ENCODE peak calls at places on chromosomes 1 and 21, in ten cellular contexts. One of them, this sample, is unnamed.

GRCh38 chr1:164602142-164602429 is 43.1 kb downstream of the PBX1 start:
- DNase-seq in amygdala: no peak
- DNase-seq in ELR: no peak
- DNase-seq in Peyer's patch: peak; percentile 72
- DNase-seq in stimulated activated CD4-positive, alpha-beta T cell treated with anti-CD3 and anti-CD28 coated beads, Interleukin-4, amount 100 ng/mL, for 1 hour: no peak
- DNase-seq in cardiac fibroblast: no peak
- DNase-seq in HuH-7: no peak
- DNase-seq in brain microvascular endothelial cell: no peak
- DNase-seq in GM03348: no peak
- DNase-seq in activated CD8-positive, alpha-beta memory T cell treated with anti-CD3 and anti-CD28 coated beads, Interleukin-2, amount 50 U/mL, for 4 hours: no peak
- DNase-seq in this sample: no peak

GRCh38 chr1:39395357-39395831 is 96.0 kb upstream of the BMP8A start:
- DNase-seq in activated CD8-positive, alpha-beta memory T cell treated with anti-CD3 and anti-CD28 coated beads, Interleukin-2, amount 50 U/mL, for 4 hours: no peak
- DNase-seq in HuH-7: no peak
- DNase-seq in ELR: peak; percentile 86
- DNase-seq in GM03348: peak; percentile 85
- DNase-seq in cardiac fibroblast: peak; percentile 85
- DNase-seq in amygdala: no peak
- DNase-seq in brain microvascular endothelial cell: peak; percentile 82
- DNase-seq in stimulated activated CD4-positive, alpha-beta T cell treated with anti-CD3 and anti-CD28 coated beads, Interleukin-4, amount 100 ng/mL, for 1 hour: no peak
- DNase-seq in Peyer's patch: no peak
- DNase-seq in this sample: peak; percentile 85

GRCh38 chr1:38835230-38835827 is 24.2 kb downstream of the RRAGC start:
- DNase-seq in Peyer's patch: peak; percentile 55
- DNase-seq in stimulated activated CD4-positive, alpha-beta T cell treated with anti-CD3 and anti-CD28 coated beads, Interleukin-4, amount 100 ng/mL, for 1 hour: no peak
- DNase-seq in brain microvascular endothelial cell: peak; percentile 78
- DNase-seq in activated CD8-positive, alpha-beta memory T cell treated with anti-CD3 and anti-CD28 coated beads, Interleukin-2, amount 50 U/mL, for 4 hours: peak; percentile 26
- DNase-seq in cardiac fibroblast: peak; percentile 93
- DNase-seq in HuH-7: peak; percentile 60
- DNase-seq in ELR: peak; percentile 84
- DNase-seq in GM03348: peak; percentile 79
- DNase-seq in amygdala: no peak
- DNase-seq in this sample: peak; percentile 70

GRCh38 chr1:37574834-37575479 is 18.2 kb downstream of the DNALI1 start:
- DNase-seq in ELR: peak; percentile 89
- DNase-seq in HuH-7: no peak
- DNase-seq in GM03348: peak; percentile 60
- DNase-seq in amygdala: no peak
- DNase-seq in cardiac fibroblast: peak; percentile 70
- DNase-seq in stimulated activated CD4-positive, alpha-beta T cell treated with anti-CD3 and anti-CD28 coated beads, Interleukin-4, amount 100 ng/mL, for 1 hour: no peak
- DNase-seq in Peyer's patch: no peak
- DNase-seq in brain microvascular endothelial cell: peak; percentile 38
- DNase-seq in activated CD8-positive, alpha-beta memory T cell treated with anti-CD3 and anti-CD28 coated beads, Interleukin-2, amount 50 U/mL, for 4 hours: no peak
- DNase-seq in this sample: peak; percentile 88

GRCh38 chr21:46323227-46323709 is 402 bp downstream of the C21orf58 start:
- DNase-seq in Peyer's patch: no peak
- DNase-seq in stimulated activated CD4-positive, alpha-beta T cell treated with anti-CD3 and anti-CD28 coated beads, Interleukin-4, amount 100 ng/mL, for 1 hour: peak; percentile 6
- DNase-seq in ELR: peak; percentile 44
- DNase-seq in HuH-7: no peak
- DNase-seq in cardiac fibroblast: peak; percentile 29
- DNase-seq in amygdala: no peak
- DNase-seq in GM03348: peak; percentile 20
- DNase-seq in activated CD8-positive, alpha-beta memory T cell treated with anti-CD3 and anti-CD28 coated beads, Interleukin-2, amount 50 U/mL, for 4 hours: no peak
- DNase-seq in brain microvascular endothelial cell: no peak
- DNase-seq in this sample: no peak

GRCh38 chr1:30744060-30744756 is 13.4 kb downstream of the LAPTM5 start:
- DNase-seq in ELR: no peak
- DNase-seq in HuH-7: no peak
- DNase-seq in activated CD8-positive, alpha-beta memory T cell treated with anti-CD3 and anti-CD28 coated beads, Interleukin-2, amount 50 U/mL, for 4 hours: no peak
- DNase-seq in stimulated activated CD4-positive, alpha-beta T cell treated with anti-CD3 and anti-CD28 coated beads, Interleukin-4, amount 100 ng/mL, for 1 hour: no peak
- DNase-seq in Peyer's patch: peak; percentile 82
- DNase-seq in GM03348: no peak
- DNase-seq in cardiac fibroblast: peak; percentile 13
- DNase-seq in brain microvascular endothelial cell: no peak
- DNase-seq in amygdala: no peak
- DNase-seq in this sample: peak; percentile 63

GRCh38 chr1:6927626-6928025 is 142.4 kb downstream of the CAMTA1 start:
- DNase-seq in amygdala: no peak
- DNase-seq in GM03348: no peak
- DNase-seq in Peyer's patch: no peak
- DNase-seq in HuH-7: no peak
- DNase-seq in stimulated activated CD4-positive, alpha-beta T cell treated with anti-CD3 and anti-CD28 coated beads, Interleukin-4, amount 100 ng/mL, for 1 hour: no peak
- DNase-seq in ELR: no peak
- DNase-seq in cardiac fibroblast: no peak
- DNase-seq in brain microvascular endothelial cell: no peak
- DNase-seq in activated CD8-positive, alpha-beta memory T cell treated with anti-CD3 and anti-CD28 coated beads, Interleukin-2, amount 50 U/mL, for 4 hours: no peak
- DNase-seq in this sample: no peak

GRCh38 chr1:90783181-90783580 is 66.1 kb upstream of the BARHL2 start:
- DNase-seq in amygdala: no peak
- DNase-seq in cardiac fibroblast: no peak
- DNase-seq in brain microvascular endothelial cell: no peak
- DNase-seq in activated CD8-positive, alpha-beta memory T cell treated with anti-CD3 and anti-CD28 coated beads, Interleukin-2, amount 50 U/mL, for 4 hours: no peak
- DNase-seq in Peyer's patch: no peak
- DNase-seq in GM03348: no peak
- DNase-seq in stimulated activated CD4-positive, alpha-beta T cell treated with anti-CD3 and anti-CD28 coated beads, Interleukin-4, amount 100 ng/mL, for 1 hour: no peak
- DNase-seq in ELR: no peak
- DNase-seq in HuH-7: no peak
- DNase-seq in this sample: no peak

GRCh38 chr1:37513795-37514349 is 694 bp downstream of the MEAF6 start:
- DNase-seq in Peyer's patch: peak; percentile 64
- DNase-seq in ELR: peak; percentile 45
- DNase-seq in GM03348: peak; percentile 40
- DNase-seq in amygdala: peak; percentile 14
- DNase-seq in activated CD8-positive, alpha-beta memory T cell treated with anti-CD3 and anti-CD28 coated beads, Interleukin-2, amount 50 U/mL, for 4 hours: peak; percentile 65
- DNase-seq in brain microvascular endothelial cell: peak; percentile 4
- DNase-seq in HuH-7: peak; percentile 43
- DNase-seq in cardiac fibroblast: peak; percentile 24
- DNase-seq in stimulated activated CD4-positive, alpha-beta T cell treated with anti-CD3 and anti-CD28 coated beads, Interleukin-4, amount 100 ng/mL, for 1 hour: peak; percentile 65
- DNase-seq in this sample: no peak

GRCh38 chr1:205435904-205436573 is 14.2 kb upstream of the LEMD1 start:
- DNase-seq in activated CD8-positive, alpha-beta memory T cell treated with anti-CD3 and anti-CD28 coated beads, Interleukin-2, amount 50 U/mL, for 4 hours: no peak
- DNase-seq in GM03348: no peak
- DNase-seq in HuH-7: no peak
- DNase-seq in amygdala: peak; percentile 24
- DNase-seq in Peyer's patch: peak; percentile 30
- DNase-seq in ELR: no peak
- DNase-seq in brain microvascular endothelial cell: no peak
- DNase-seq in cardiac fibroblast: no peak
- DNase-seq in stimulated activated CD4-positive, alpha-beta T cell treated with anti-CD3 and anti-CD28 coated beads, Interleukin-4, amount 100 ng/mL, for 1 hour: no peak
- DNase-seq in this sample: no peak

GRCh38 chr21:35593000-35593502 is 467.3 kb downstream of the SETD4 start:
- DNase-seq in Peyer's patch: no peak
- DNase-seq in ELR: peak; percentile 44
- DNase-seq in cardiac fibroblast: peak; percentile 60
- DNase-seq in amygdala: no peak
- DNase-seq in stimulated activated CD4-positive, alpha-beta T cell treated with anti-CD3 and anti-CD28 coated beads, Interleukin-4, amount 100 ng/mL, for 1 hour: no peak
- DNase-seq in brain microvascular endothelial cell: peak; percentile 48
- DNase-seq in activated CD8-positive, alpha-beta memory T cell treated with anti-CD3 and anti-CD28 coated beads, Interleukin-2, amount 50 U/mL, for 4 hours: no peak
- DNase-seq in GM03348: peak; percentile 26
- DNase-seq in HuH-7: no peak
- DNase-seq in this sample: peak; percentile 40

GRCh38 chr1:94314222-94314858 is 77.0 kb upstream of the ARHGAP29 start:
- DNase-seq in cardiac fibroblast: no peak
- DNase-seq in stimulated activated CD4-positive, alpha-beta T cell treated with anti-CD3 and anti-CD28 coated beads, Interleukin-4, amount 100 ng/mL, for 1 hour: no peak
- DNase-seq in amygdala: no peak
- DNase-seq in GM03348: no peak
- DNase-seq in brain microvascular endothelial cell: no peak
- DNase-seq in HuH-7: no peak
- DNase-seq in activated CD8-positive, alpha-beta memory T cell treated with anti-CD3 and anti-CD28 coated beads, Interleukin-2, amount 50 U/mL, for 4 hours: no peak
- DNase-seq in Peyer's patch: no peak
- DNase-seq in ELR: no peak
- DNase-seq in this sample: no peak

GRCh38 chr1:41492341-41492848 is 7.9 kb upstream of the EDN2 start:
- DNase-seq in amygdala: no peak
- DNase-seq in activated CD8-positive, alpha-beta memory T cell treated with anti-CD3 and anti-CD28 coated beads, Interleukin-2, amount 50 U/mL, for 4 hours: no peak
- DNase-seq in GM03348: no peak
- DNase-seq in brain microvascular endothelial cell: no peak
- DNase-seq in stimulated activated CD4-positive, alpha-beta T cell treated with anti-CD3 and anti-CD28 coated beads, Interleukin-4, amount 100 ng/mL, for 1 hour: peak; percentile 48
- DNase-seq in ELR: peak; percentile 60
- DNase-seq in cardiac fibroblast: peak; percentile 65
- DNase-seq in Peyer's patch: peak; percentile 71
- DNase-seq in HuH-7: peak; percentile 75
- DNase-seq in this sample: no peak

GRCh38 chr1:220219136-220219442 is 53.2 kb downstream of the RAB3GAP2 start:
- DNase-seq in HuH-7: no peak
- DNase-seq in Peyer's patch: no peak
- DNase-seq in activated CD8-positive, alpha-beta memory T cell treated with anti-CD3 and anti-CD28 coated beads, Interleukin-2, amount 50 U/mL, for 4 hours: no peak
- DNase-seq in ELR: no peak
- DNase-seq in stimulated activated CD4-positive, alpha-beta T cell treated with anti-CD3 and anti-CD28 coated beads, Interleukin-4, amount 100 ng/mL, for 1 hour: no peak
- DNase-seq in cardiac fibroblast: no peak
- DNase-seq in amygdala: no peak
- DNase-seq in brain microvascular endothelial cell: no peak
- DNase-seq in GM03348: no peak
- DNase-seq in this sample: no peak

GRCh38 chr1:6136516-6137220 is 43.5 kb downstream of the CHD5 start:
- DNase-seq in stimulated activated CD4-positive, alpha-beta T cell treated with anti-CD3 and anti-CD28 coated beads, Interleukin-4, amount 100 ng/mL, for 1 hour: no peak
- DNase-seq in ELR: no peak
- DNase-seq in cardiac fibroblast: no peak
- DNase-seq in amygdala: no peak
- DNase-seq in Peyer's patch: no peak
- DNase-seq in GM03348: no peak
- DNase-seq in activated CD8-positive, alpha-beta memory T cell treated with anti-CD3 and anti-CD28 coated beads, Interleukin-2, amount 50 U/mL, for 4 hours: no peak
- DNase-seq in brain microvascular endothelial cell: no peak
- DNase-seq in HuH-7: no peak
- DNase-seq in this sample: no peak

GRCh38 chr1:49102752-49103151 is 326.1 kb upstream of the BEND5 start:
- DNase-seq in GM03348: no peak
- DNase-seq in activated CD8-positive, alpha-beta memory T cell treated with anti-CD3 and anti-CD28 coated beads, Interleukin-2, amount 50 U/mL, for 4 hours: no peak
- DNase-seq in HuH-7: no peak
- DNase-seq in cardiac fibroblast: peak; percentile 9
- DNase-seq in ELR: peak; percentile 34
- DNase-seq in brain microvascular endothelial cell: peak; percentile 31
- DNase-seq in Peyer's patch: no peak
- DNase-seq in amygdala: no peak
- DNase-seq in stimulated activated CD4-positive, alpha-beta T cell treated with anti-CD3 and anti-CD28 coated beads, Interleukin-4, amount 100 ng/mL, for 1 hour: no peak
- DNase-seq in this sample: peak; percentile 65

GRCh38 chr1:167077128-167077867 is 12.9 kb downstream of the GPA33 start:
- DNase-seq in HuH-7: no peak
- DNase-seq in amygdala: no peak
- DNase-seq in cardiac fibroblast: no peak
- DNase-seq in brain microvascular endothelial cell: no peak
- DNase-seq in activated CD8-positive, alpha-beta memory T cell treated with anti-CD3 and anti-CD28 coated beads, Interleukin-2, amount 50 U/mL, for 4 hours: no peak
- DNase-seq in stimulated activated CD4-positive, alpha-beta T cell treated with anti-CD3 and anti-CD28 coated beads, Interleukin-4, amount 100 ng/mL, for 1 hour: no peak
- DNase-seq in Peyer's patch: no peak
- DNase-seq in ELR: no peak
- DNase-seq in GM03348: no peak
- DNase-seq in this sample: no peak

GRCh38 chr1:32612189-32612881 is 38.0 kb downstream of the ZBTB8OS start:
- DNase-seq in brain microvascular endothelial cell: peak; percentile 72
- DNase-seq in HuH-7: peak; percentile 89
- DNase-seq in GM03348: peak; percentile 96
- DNase-seq in Peyer's patch: peak; percentile 90
- DNase-seq in amygdala: peak; percentile 89
- DNase-seq in ELR: peak; percentile 89
- DNase-seq in activated CD8-positive, alpha-beta memory T cell treated with anti-CD3 and anti-CD28 coated beads, Interleukin-2, amount 50 U/mL, for 4 hours: peak; percentile 34
- DNase-seq in cardiac fibroblast: peak; percentile 78
- DNase-seq in stimulated activated CD4-positive, alpha-beta T cell treated with anti-CD3 and anti-CD28 coated beads, Interleukin-4, amount 100 ng/mL, for 1 hour: peak; percentile 42
- DNase-seq in this sample: peak; percentile 92

This sample was measured in foreskin fibroblast.